ENCODE peak calls at places on chromosomes 1 and 21, in eight cellular contexts. B, M, G, O, P, W, S and R are unnamed samples.
A peak's percentile ranks its signal among the peaks of the same experiment; 100 is the strongest.

GRCh38 chr1:200240655-200241054 is 169.2 kb downstream of the ZNF281 start:
- DNase-seq in B (no peak), M (no peak), G (no peak), O (no peak), P (no peak), W (no peak), S (no peak), R (no peak)

GRCh38 chr1:7669559-7670208 is 101.4 kb upstream of the VAMP3 start:
- DNase-seq in B (peak; percentile 66), M (peak; percentile 65), G (peak; percentile 37), O (peak; percentile 6), P (peak; percentile 46), W (peak; percentile 46), S (no peak), R (peak; percentile 20)

GRCh38 chr1:41414716-41415306 is 53.6 kb downstream of the FOXO6 start:
- DNase-seq in B (no peak), M (peak; percentile 24), G (no peak), O (no peak), P (no peak), W (peak; percentile 58), S (no peak), R (no peak)

GRCh38 chr21:33642896-33643657 is 776 bp downstream of the ITSN1 start:
- DNase-seq in B (peak; percentile 59), M (peak; percentile 9), G (peak; percentile 7), O (no peak), P (no peak), W (peak; percentile 19), S (peak; percentile 51), R (peak; percentile 31)

GRCh38 chr1:117613249-117613968 is 7.6 kb downstream of the TENT5C start:
- DNase-seq in B (no peak), M (no peak), G (no peak), O (peak; percentile 37), P (no peak), W (no peak), S (no peak), R (no peak)

GRCh38 chr1:64675718-64676345 is 69.0 kb upstream of the RAVER2 start:
- DNase-seq in B (peak; percentile 50), M (no peak), G (no peak), O (peak; percentile 14), P (no peak), W (peak; percentile 30), S (no peak), R (peak; percentile 35)

GRCh38 chr1:211591980-211592493 is 13.1 kb upstream of the SLC30A1 start:
- DNase-seq in B (no peak), M (no peak), G (no peak), O (peak; percentile 82), P (no peak), W (no peak), S (no peak), R (peak; percentile 80)

GRCh38 chr1:33036051-33036525 is 595 bp downstream of the AK2 start:
- DNase-seq in B (no peak), M (peak; percentile 15), G (no peak), O (no peak), P (no peak), W (peak; percentile 47), S (no peak), R (peak; percentile 17)

GRCh38 chr1:23548704-23549143 is 10.6 kb downstream of the ID3 start:
- DNase-seq in B (no peak), M (no peak), G (no peak), O (no peak), P (no peak), W (no peak), S (no peak), R (peak; percentile 71)

GRCh38 chr21:46191686-46192575 is 7.7 kb upstream of the SPATC1L start:
- DNase-seq in B (no peak), M (no peak), G (no peak), O (no peak), P (no peak), W (no peak), S (no peak), R (no peak)

GRCh38 chr1:19685994-19686393 is 21.3 kb downstream of the HTR6 start:
- DNase-seq in B (no peak), M (no peak), G (no peak), O (no peak), P (no peak), W (no peak), S (no peak), R (no peak)

GRCh38 chr1:245888809-245889208 is 618.3 kb downstream of the SMYD3 start:
- DNase-seq in B (peak; percentile 38), M (no peak), G (no peak), O (peak; percentile 9), P (peak; percentile 1), W (peak; percentile 60), S (no peak), R (peak; percentile 23)

GRCh38 chr1:47808612-47809011 is 188.6 kb downstream of the TRABD2B start:
- DNase-seq in B (no peak), M (no peak), G (no peak), O (no peak), P (no peak), W (no peak), S (no peak), R (no peak)

GRCh38 chr1:101039245-101039644 is 13.7 kb upstream of the DPH5 start:
- DNase-seq in B (no peak), M (no peak), G (no peak), O (no peak), P (no peak), W (no peak), S (no peak), R (no peak)

GRCh38 chr1:62643283-62643682 is 44.9 kb downstream of the DOCK7 start:
- DNase-seq in B (no peak), M (no peak), G (no peak), O (no peak), P (no peak), W (no peak), S (no peak), R (no peak)

GRCh38 chr1:160169553-160170399 is 18.4 kb downstream of the ATP1A4 start:
- DNase-seq in B (no peak), M (peak; percentile 83), G (no peak), O (no peak), P (no peak), W (no peak), S (peak; percentile 53), R (no peak)

GRCh38 chr21:42346866-42347600 is 3.8 kb downstream of the TFF2 start:
- DNase-seq in B (no peak), M (no peak), G (no peak), O (no peak), P (no peak), W (no peak), S (no peak), R (no peak)

GRCh38 chr21:46559291-46559983 is 45.4 kb downstream of the S100B start:
- DNase-seq in B (peak; percentile 44), M (no peak), G (peak; percentile 37), O (no peak), P (peak; percentile 45), W (no peak), S (no peak), R (no peak)

GRCh38 chr1:164685247-164685646 is 126.3 kb downstream of the PBX1 start:
- DNase-seq in B (no peak), M (no peak), G (no peak), O (no peak), P (no peak), W (no peak), S (no peak), R (no peak)

GRCh38 chr1:241964550-241965241 is 7.1 kb downstream of the BECN2 start:
- DNase-seq in B (no peak), M (no peak), G (no peak), O (peak; percentile 65), P (no peak), W (no peak), S (no peak), R (no peak)

GRCh38 chr21:31119199-31119598 is 80.9 kb upstream of the KRTAP19-8 start:
- DNase-seq in B (no peak), M (no peak), G (no peak), O (no peak), P (no peak), W (no peak), S (no peak), R (no peak)

GRCh38 chr1:40344597-40344996 is 27.5 kb upstream of the COL9A2 start:
- DNase-seq in B (no peak), M (no peak), G (no peak), O (peak; percentile 87), P (no peak), W (peak; percentile 32), S (no peak), R (peak; percentile 60)

GRCh38 chr1:182054698-182055326 is 6.7 kb downstream of the ZNF648 start:
- DNase-seq in B (peak; percentile 36), M (peak; percentile 28), G (peak; percentile 55), O (no peak), P (peak; percentile 40), W (peak; percentile 62), S (no peak), R (peak; percentile 13)

GRCh38 chr1:116817582-116818064 is 63.4 kb downstream of the CD2 start:
- DNase-seq in B (peak; percentile 47), M (peak; percentile 11), G (peak; percentile 63), O (no peak), P (peak; percentile 72), W (peak; percentile 71), S (peak; percentile 54), R (peak; percentile 29)

GRCh38 chr1:21594935-21595897 is 73.9 kb downstream of the RAP1GAP start:
- DNase-seq in B (peak; percentile 39), M (no peak), G (peak; percentile 18), O (peak; percentile 26), P (peak; percentile 10), W (peak; percentile 44), S (no peak), R (peak; percentile 30)

GRCh38 chr1:206684478-206685255 is at the start of gene MAPKAPK2:
- DNase-seq in B (peak; percentile 94), M (peak; percentile 61), G (peak; percentile 75), O (no peak), P (peak; percentile 68), W (peak; percentile 81), S (peak; percentile 77), R (peak; percentile 60)

GRCh38 chr1:205354259-205354904 is 2.3 kb downstream of the KLHDC8A start:
- DNase-seq in B (peak; percentile 74), M (peak; percentile 76), G (peak; percentile 65), O (peak; percentile 49), P (peak; percentile 49), W (peak; percentile 87), S (no peak), R (peak; percentile 69)

GRCh38 chr1:19006837-19007271 is 50.4 kb upstream of the IFFO2 start:
- DNase-seq in B (no peak), M (no peak), G (no peak), O (no peak), P (no peak), W (no peak), S (no peak), R (no peak)